ENCODE peak calls at places on chromosomes 11 and 22, in four cellular contexts. V, A, W and U are unnamed samples.
A peak's percentile ranks its signal among the peaks of the same experiment; 100 is the strongest.

GRCh38 chr11:123616505-123617198 is 37.8 kb downstream of the SCN3B start:
- DNase-seq in V (peak; percentile 96), A (no peak), W (no peak), U (no peak)

GRCh38 chr11:62565100-62565802 is 8.4 kb downstream of the EEF1G start:
- DNase-seq in V (no peak), A (no peak), W (no peak), U (no peak)

GRCh38 chr11:6096417-6096816 is 11.1 kb upstream of the OR56B4 start:
- DNase-seq in V (peak; percentile 3), A (no peak), W (no peak), U (no peak)

GRCh38 chr11:106456651-106457050 is 379.2 kb downstream of the AASDHPPT start:
- DNase-seq in V (peak; percentile 31), A (peak; percentile 85), W (peak; percentile 1), U (no peak)

GRCh38 chr11:1116104-1116503 is 41.4 kb downstream of the MUC2 start:
- DNase-seq in V (no peak), A (no peak), W (no peak), U (no peak)

GRCh38 chr11:23586188-23586587 is 725.9 kb upstream of the CCDC179 start:
- DNase-seq in V (no peak), A (no peak), W (no peak), U (no peak)

GRCh38 chr11:82750643-82751139 is 17.0 kb upstream of the FAM181B start:
- DNase-seq in V (no peak), A (no peak), W (peak; percentile 35), U (peak; percentile 94)

GRCh38 chr11:106105986-106106385 is 28.5 kb downstream of the AASDHPPT start:
- DNase-seq in V (no peak), A (no peak), W (peak; percentile 8), U (no peak)

GRCh38 chr11:121070951-121071350 is 30.1 kb upstream of the TECTA start:
- DNase-seq in V (no peak), A (no peak), W (no peak), U (no peak)

GRCh38 chr22:43826142-43827093 is 14.3 kb upstream of the EFCAB6 start:
- DNase-seq in V (peak; percentile 89), A (peak; percentile 62), W (no peak), U (no peak)

GRCh38 chr11:3155691-3156258 is 9.3 kb downstream of the OSBPL5 start:
- DNase-seq in V (peak; percentile 84), A (no peak), W (no peak), U (no peak)

GRCh38 chr11:129451524-129451923 is 75.9 kb downstream of the BARX2 start:
- DNase-seq in V (no peak), A (peak; percentile 36), W (no peak), U (no peak)

GRCh38 chr22:35053060-35053835 is 12.7 kb upstream of the ISX start:
- DNase-seq in V (no peak), A (no peak), W (no peak), U (no peak)

GRCh38 chr11:69122642-69123431 is 32.9 kb upstream of the SMIM38 start:
- DNase-seq in V (peak; percentile 79), A (peak; percentile 100), W (peak; percentile 92), U (peak; percentile 80)

GRCh38 chr22:38284042-38284402 is 11.2 kb upstream of the TMEM184B start:
- DNase-seq in V (peak; percentile 96), A (no peak), W (no peak), U (no peak)

GRCh38 chr11:129390303-129390816 is 14.7 kb downstream of the BARX2 start:
- DNase-seq in V (no peak), A (no peak), W (no peak), U (no peak)

GRCh38 chr11:113014731-113015455 is 53.7 kb downstream of the NCAM1 start:
- DNase-seq in V (peak; percentile 4), A (no peak), W (peak; percentile 5), U (no peak)

GRCh38 chr11:34235189-34235588 is 122.6 kb downstream of the ABTB2 start:
- DNase-seq in V (no peak), A (no peak), W (no peak), U (no peak)

GRCh38 chr11:70378506-70379134 is 19.7 kb upstream of the CTTN start:
- DNase-seq in V (no peak), A (no peak), W (peak; percentile 42), U (no peak)

GRCh38 chr11:58334708-58335107 is 24.2 kb downstream of the OR5B17 start:
- DNase-seq in V (peak; percentile 86), A (peak; percentile 97), W (no peak), U (no peak)

GRCh38 chr22:36481393-36482168 is at the start of gene TXN2:
- DNase-seq in V (peak; percentile 99), A (peak; percentile 88), W (peak; percentile 98), U (peak; percentile 97)

GRCh38 chr11:68021167-68021787 is 9.2 kb upstream of the NDUFS8 start:
- DNase-seq in V (no peak), A (peak; percentile 71), W (peak; percentile 65), U (peak; percentile 67)
- TF ChIP-seq EZH2phosphoT487 in V (no peak), A (no peak), W (no peak), U (no peak)

DNA sequence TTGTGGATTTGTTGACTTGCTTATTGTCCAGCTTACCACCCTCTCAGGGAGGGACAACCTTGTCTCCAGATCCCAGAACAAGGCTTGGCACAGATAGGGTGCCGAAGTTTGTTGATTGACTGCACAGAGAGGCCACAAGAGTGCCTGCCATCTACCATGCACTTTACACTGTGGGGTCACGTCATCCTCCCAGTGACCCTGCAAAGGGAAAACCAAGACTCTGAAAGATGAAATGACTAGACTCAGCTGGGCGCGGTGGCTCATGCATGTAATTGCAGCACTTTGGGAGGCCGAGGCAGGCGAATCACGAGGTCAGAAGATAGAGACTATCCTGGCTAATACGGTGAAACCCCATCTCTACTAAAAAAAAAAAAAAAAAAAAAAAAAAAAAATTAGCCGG is 4.6 kb upstream of the LTBP3 start:
- DNase-seq in V (no peak), A (no peak), W (no peak), U (no peak)
- H3F3A ChIP-seq in V (peaks cover 31% of the 10 kb centered on the region), A (peaks cover 12% of the 10 kb centered on the region), W (peaks cover 6% of the 10 kb centered on the region), U (peaks cover 34% of the 10 kb centered on the region)

GRCh38 chr11:44557464-44557863 is 8.0 kb upstream of the CD82 start:
- DNase-seq in V (no peak), A (no peak), W (no peak), U (no peak)
- H2AFZ ChIP-seq in V (no peak overlapping the region), A (no peak overlapping the region), W (no peak overlapping the region), U (no peak overlapping the region)

GRCh38 chr11:86390499-86390898 is 15.8 kb downstream of the CCDC81 start:
- DNase-seq in V (no peak), A (no peak), W (no peak), U (no peak)

GRCh38 chr11:86396403-86396802 is 21.7 kb downstream of the CCDC81 start:
- DNase-seq in V (peak; percentile 86), A (peak; percentile 15), W (no peak), U (no peak)

GRCh38 chr11:86397351-86397750 is 22.7 kb downstream of the CCDC81 start:
- DNase-seq in V (no peak), A (no peak), W (no peak), U (no peak)

GRCh38 chr11:86398106-86398505 is 23.4 kb downstream of the CCDC81 start:
- DNase-seq in V (no peak), A (no peak), W (no peak), U (no peak)

DNA sequence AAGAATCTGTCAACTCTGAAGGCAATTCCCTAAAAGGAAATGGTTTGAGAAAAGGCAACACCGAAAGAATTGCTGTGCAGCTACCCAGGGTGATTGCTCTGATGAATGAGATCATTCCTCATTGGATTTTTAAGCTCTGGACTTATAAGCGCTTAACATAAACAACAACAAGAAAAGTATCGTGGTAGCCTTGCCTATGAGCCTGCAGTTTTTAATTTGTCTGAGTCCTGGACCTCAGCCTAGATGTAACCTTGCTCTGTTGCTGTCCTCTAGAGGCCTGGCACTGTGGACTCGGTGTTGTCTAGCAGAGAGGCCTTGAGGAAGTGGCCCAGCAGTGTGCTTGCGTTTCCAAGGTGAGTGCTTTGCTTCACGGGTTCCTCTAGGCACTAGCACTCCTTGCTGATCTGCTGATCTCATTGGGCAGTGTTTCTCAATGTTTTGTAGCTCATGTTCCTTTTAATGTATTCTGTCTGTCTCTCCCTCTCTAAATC is 20.4 kb downstream of the CCDC81 start:
- DNase-seq in V (peak; percentile 12), A (no peak), W (peak; percentile 46), U (peak; percentile 18)
- TF ChIP-seq EZH2phosphoT487 in V (no peak), A (no peak), W (no peak), U (no peak)

GRCh38 chr22:39528080-39528661 is 4.4 kb downstream of the RPS19BP1 start:
- DNase-seq in V (no peak), A (no peak), W (no peak), U (no peak)
- H3F3A ChIP-seq in V (peaks cover 26% of the 10 kb centered on the region), A (peaks cover 2% of the 10 kb centered on the region), W (peaks cover 53% of the 10 kb centered on the region), U (peaks cover 76% of the 10 kb centered on the region)

DNA sequence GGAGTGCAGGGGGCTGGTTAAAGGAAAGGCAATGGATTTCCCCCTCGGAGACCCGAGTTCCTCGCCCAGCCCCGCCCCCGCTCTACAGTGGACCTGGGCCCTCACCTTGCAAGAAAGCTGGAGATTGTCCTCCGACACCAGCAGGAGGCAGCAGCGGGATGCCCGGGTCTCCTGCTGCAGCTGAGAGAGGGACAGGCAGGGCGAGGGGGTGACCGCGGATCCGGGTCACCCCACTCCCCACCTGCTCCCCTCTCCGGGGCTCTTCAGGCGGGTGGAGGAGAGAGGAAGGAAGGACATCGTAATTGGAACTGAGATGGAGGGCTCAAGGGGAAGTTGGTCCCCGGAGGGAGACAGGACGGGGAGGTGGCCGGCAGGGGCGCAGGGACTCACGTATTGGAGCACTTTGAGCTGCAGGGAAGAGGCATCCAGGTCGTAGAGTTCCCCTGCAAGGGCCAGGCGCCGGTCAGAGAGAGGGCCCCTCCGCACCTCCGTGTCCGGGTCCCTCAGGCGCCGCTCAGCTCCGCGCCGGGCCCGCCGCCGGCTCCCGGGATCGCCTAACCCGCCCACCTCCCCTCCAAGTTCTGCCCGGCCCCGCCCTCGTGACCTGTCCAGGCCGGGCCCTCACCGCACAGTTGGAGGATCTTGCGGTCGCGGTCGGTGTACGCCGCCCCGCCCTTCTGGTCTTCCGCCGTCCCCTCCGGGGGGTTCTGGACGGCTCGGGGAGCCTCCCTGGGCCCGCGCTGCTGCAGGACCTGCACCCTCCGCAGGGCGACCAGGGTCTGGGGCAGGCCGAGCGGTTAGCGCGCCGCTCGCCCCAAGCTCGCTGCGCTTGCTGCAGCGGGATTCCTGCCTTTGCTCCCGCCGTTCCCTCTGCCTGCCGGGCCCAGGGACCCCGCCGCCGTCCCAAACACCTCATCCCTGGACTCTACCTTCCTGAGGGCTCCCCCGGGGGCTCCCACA is 84.1 kb downstream of the PDE2A start:
- DNase-seq in V (peak; percentile 44), A (peak; percentile 31), W (peak; percentile 89), U (peak; percentile 83)
- H2AFZ ChIP-seq in V (no peak overlapping the region), A (no peak overlapping the region), W (peak overlapping the region; percentile 94), U (peak overlapping the region; percentile 95)

DNA sequence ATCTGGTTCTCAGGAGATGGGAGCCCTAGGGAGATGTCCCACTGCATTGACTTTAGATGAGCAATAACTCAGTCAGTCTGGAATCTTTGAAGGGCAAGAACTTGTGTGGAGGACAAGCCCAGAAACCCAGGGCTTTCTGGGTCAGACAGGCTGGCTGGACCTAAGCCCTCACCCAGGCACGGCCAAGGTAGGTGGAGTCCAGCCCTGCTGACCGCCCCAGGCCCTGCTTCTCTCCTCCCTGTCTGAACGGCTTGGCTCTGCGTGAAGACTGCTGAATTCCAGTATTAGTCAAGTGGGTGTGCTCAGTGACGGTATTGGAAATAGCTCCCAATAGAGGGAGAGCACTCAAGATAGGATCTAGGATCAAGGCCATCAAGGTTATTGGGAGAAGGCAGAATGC is 6.1 kb downstream of the CXCR5 start:
- DNase-seq in V (peak; percentile 94), A (no peak), W (no peak), U (no peak)
- TF ChIP-seq EZH2phosphoT487 in V (no peak), A (no peak), W (no peak), U (no peak)